ENCODE peak calls at places on chromosomes 13 and 19, in six cellular contexts. Y, F, E, X, I and U are unnamed samples.

GRCh38 chr13:66972659-66973058 is 257.5 kb downstream of the PCDH9 start:
- DNase-seq in Y (peak), F (no peak), E (no peak), X (no peak), I (no peak), U (no peak)

GRCh38 chr19:6109947-6110346 is 353 bp downstream of the RFX2 start:
- DNase-seq in Y (no peak), F (no peak), E (no peak), X (no peak), I (no peak), U (no peak)

GRCh38 chr19:17889609-17890214 is 18.0 kb downstream of the SLC5A5 start:
- DNase-seq in Y (peak), F (no peak), E (peak), X (no peak), I (peak), U (peak)

GRCh38 chr19:1258707-1259205 is 10.4 kb downstream of the MIDN start:
- DNase-seq in Y (no peak), F (no peak), E (no peak), X (no peak), I (no peak), U (no peak)

GRCh38 chr13:42891591-42891990 is 100.5 kb downstream of the EPSTI1 start:
- DNase-seq in Y (no peak), F (no peak), E (no peak), X (no peak), I (no peak), U (no peak)

GRCh38 chr13:51826606-51827005 is 18.4 kb downstream of the TMEM272 start:
- DNase-seq in Y (no peak), F (no peak), E (no peak), X (no peak), I (no peak), U (no peak)

GRCh38 chr13:103694033-103694432 is 627.8 kb upstream of the SLC10A2 start:
- DNase-seq in Y (no peak), F (no peak), E (no peak), X (no peak), I (no peak), U (no peak)

GRCh38 chr13:106464076-106464475 is 71.4 kb downstream of the EFNB2 start:
- DNase-seq in Y (no peak), F (no peak), E (no peak), X (no peak), I (no peak), U (no peak)

GRCh38 chr19:12647490-12648071 is 19.0 kb downstream of the MAN2B1 start:
- DNase-seq in Y (no peak), F (peak), E (peak), X (no peak), I (peak), U (no peak)

GRCh38 chr19:55178781-55179569 is 1.1 kb downstream of the SYT5 start:
- DNase-seq in Y (peak), F (peak), E (peak), X (peak), I (peak), U (peak)

GRCh38 chr19:18771328-18772242 is 19.5 kb downstream of the COMP start:
- DNase-seq in Y (no peak), F (no peak), E (peak), X (no peak), I (no peak), U (peak)

GRCh38 chr19:5046339-5047039 is 77.6 kb downstream of the KDM4B start:
- DNase-seq in Y (peak), F (no peak), E (no peak), X (no peak), I (no peak), U (peak)

GRCh38 chr19:47239610-47240296 is 8.8 kb upstream of the BBC3 start:
- DNase-seq in Y (peak), F (peak), E (no peak), X (no peak), I (peak), U (no peak)

GRCh38 chr13:38341149-38341692 is 8.4 kb upstream of the UFM1 start:
- DNase-seq in Y (no peak), F (no peak), E (peak), X (no peak), I (no peak), U (no peak)
- TF ChIP-seq RFX5 in Y (no peak), F (no peak), E (no peak), X (no peak), I (no peak), U (no peak)

GRCh38 chr19:29665826-29666633 is 769 bp downstream of the PLEKHF1 start:
- DNase-seq in Y (peak), F (peak), E (no peak), X (no peak), I (peak), U (no peak)

GRCh38 chr19:29664753-29665214 is 477 bp upstream of the PLEKHF1 start:
- DNase-seq in Y (no peak), F (no peak), E (no peak), X (no peak), I (no peak), U (no peak)

GRCh38 chr19:29666634-29667389 is 1.6 kb downstream of the PLEKHF1 start:
- DNase-seq in Y (peak), F (no peak), E (no peak), X (no peak), I (peak), U (peak)

GRCh38 chr19:29663861-29664752 is 1.2 kb upstream of the PLEKHF1 start:
- DNase-seq in Y (peak), F (no peak), E (no peak), X (no peak), I (no peak), U (no peak)

DNA sequence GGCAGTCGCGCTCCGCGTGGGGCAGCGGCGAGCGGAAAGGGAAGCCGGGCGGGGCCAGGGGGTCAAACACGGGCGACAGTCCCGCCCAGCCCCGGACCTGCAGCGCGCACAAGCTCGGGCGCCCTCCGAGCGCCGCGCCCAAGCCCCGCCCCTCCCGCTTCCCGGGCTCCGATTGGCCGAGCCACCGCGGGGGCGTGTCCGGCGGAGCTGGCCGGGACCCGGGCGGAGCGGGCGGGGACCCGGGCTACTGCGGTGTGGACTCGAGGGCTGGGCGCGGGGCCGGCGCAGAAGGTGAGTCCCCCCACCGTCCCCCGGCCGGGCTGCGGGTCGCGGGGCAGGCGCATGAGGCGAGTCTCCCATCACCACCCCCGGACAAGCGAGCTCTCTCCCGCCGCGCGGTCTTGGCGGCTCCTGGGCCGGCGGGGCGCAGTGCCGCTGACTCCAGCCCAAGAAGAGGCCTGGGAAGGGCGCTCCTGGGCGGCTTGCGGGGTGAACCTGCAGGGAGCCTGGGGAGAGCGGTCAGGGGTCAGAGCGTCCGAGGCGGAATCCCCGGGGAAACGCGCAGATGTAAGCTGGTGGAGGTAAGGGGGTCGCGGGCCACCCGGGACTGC is at the start of gene PLEKHF1:
- DNase-seq in Y (peak), F (peak), E (peak), X (no peak), I (peak), U (peak)
- H2AFZ ChIP-seq in Y (peak), F (peak), E (peak), X (peak), I (peak), U (peak)

GRCh38 chr19:33519416-33519815 is 2.2 kb downstream of the PEPD start:
- DNase-seq in Y (no peak), F (no peak), E (no peak), X (no peak), I (no peak), U (no peak)

GRCh38 chr19:33518541-33518940 is 3.0 kb downstream of the PEPD start:
- DNase-seq in Y (no peak), F (no peak), E (no peak), X (no peak), I (no peak), U (no peak)

GRCh38 chr19:33521480-33522370 is at the start of gene PEPD:
- DNase-seq in Y (peak), F (peak), E (peak), X (peak), I (peak), U (peak)

GRCh38 chr19:33520844-33521479 is 629 bp downstream of the PEPD start:
- DNase-seq in Y (no peak), F (no peak), E (no peak), X (no peak), I (no peak), U (peak)

DNA sequence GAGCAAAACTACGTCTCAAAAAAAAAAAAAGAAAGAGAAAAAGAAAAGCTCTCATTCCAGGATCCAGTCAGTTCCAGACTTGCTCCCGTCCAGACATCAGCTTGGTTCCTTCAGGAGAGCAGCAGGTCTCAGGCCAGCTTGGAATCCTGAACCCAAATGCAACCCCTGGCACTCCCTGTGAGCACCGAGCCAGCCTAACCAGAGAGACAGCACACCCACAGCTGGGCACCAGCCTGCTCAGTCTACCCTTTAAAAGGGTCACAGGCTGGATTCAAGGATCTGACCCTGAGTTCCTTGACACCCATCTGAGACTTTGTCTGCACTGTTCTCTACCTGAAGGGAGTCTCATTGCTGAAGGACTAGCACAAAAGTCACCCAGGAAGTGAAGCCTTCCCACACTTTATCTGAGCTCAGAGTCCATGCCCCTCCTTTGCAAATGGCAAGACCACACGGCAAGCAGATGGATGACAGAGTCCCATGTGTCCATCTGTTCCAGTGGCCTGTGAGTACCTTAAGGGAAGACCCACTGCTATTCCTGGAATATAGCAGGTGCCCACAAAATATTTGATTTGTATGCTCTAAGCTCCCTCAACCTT is 1.4 kb downstream of the PEPD start:
- DNase-seq in Y (no peak), F (no peak), E (no peak), X (no peak), I (no peak), U (peak)
- TF ChIP-seq RFX5 in Y (no peak), F (no peak), E (no peak), X (no peak), I (no peak), U (no peak)

GRCh38 chr13:95404141-95404882 is 103.1 kb upstream of the ABCC4 start:
- DNase-seq in Y (peak), F (peak), E (peak), X (peak), I (peak), U (peak)
- H2AFZ ChIP-seq in Y (peak), F (no peak), E (peak), X (peak), I (peak), U (no peak)

DNA sequence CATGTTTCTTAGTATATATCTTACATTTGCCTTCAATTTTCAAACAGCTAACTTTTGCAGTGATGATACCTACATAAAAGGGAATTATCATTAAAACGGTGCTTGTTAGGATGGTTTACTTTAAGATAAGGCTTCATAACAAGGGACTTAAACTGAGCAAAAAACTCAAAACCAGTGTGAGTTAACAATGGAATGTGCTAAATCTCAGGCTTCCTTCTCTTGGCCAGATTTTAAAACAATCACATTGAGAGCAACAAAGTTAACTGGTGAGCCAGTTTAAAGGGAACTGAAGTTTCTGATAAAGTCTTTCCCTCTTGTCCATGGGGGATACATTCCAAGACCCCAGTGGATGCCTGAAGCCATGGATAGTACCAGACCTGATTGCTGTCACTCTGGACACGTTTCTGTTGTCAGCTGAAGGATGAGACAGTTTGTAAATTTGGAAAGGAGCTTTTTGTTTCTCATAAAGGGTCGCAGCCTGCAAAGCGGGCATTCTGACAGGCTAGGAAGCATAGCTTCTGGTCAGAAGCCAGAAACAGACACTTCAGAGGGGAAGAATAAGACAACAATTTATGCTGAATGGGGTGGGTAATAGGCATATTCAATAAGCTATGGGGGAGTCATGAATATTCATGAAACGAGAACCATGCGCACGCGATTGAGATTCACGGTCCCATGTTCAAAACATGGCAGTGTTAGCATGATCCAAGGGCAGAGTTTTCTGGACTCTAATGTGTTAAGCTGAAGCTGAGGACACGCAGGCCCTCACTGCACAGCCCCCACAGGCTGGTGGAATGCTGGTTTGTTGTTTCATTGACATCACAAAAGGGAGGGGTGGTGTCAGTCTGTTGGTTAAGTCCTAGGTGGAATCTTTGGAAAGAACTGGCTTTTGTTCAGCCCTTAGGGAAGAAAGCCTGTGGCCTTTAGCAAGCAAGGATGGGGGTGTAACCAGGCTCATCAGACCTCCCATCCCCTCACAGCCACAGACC is 150.6 kb upstream of the RNF113B start:
- DNase-seq in Y (peak), F (no peak), E (no peak), X (no peak), I (no peak), U (peak)
- TF ChIP-seq RFX5 in Y (no peak), F (no peak), E (no peak), X (no peak), I (no peak), U (no peak)

DNA sequence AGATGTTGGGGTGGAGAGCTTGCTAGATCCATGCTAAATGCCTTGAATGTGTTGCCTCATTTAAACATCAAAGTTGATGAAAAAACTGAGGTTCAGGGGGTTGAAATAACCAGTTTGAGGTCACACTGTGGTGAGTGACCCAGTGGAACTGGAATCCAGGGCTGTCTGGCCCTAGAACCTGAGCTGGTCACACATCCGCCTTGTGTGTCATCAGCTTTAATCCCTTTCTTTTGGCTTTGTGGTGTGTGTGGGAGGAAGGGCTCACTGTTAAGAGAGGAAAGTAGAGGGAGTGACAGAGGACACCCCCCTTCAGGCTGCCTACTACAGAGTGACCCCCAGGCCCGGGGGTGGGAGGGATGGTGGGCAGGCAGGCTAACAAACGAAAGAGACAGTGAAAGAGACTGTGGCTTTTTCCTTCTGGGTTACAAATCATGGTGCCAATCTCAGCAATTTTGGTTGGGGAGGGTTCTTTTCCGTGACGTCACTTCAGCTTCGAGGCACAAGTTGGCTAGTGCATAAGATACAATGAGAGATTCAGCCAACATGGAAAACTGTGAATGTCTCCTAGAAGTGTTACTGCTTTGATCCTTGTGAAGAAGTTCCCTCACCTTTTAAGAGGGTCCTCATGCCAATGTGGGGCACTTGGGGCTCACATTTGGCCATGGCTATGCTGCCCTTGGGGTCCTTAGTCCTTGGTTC is 164.9 kb downstream of the DLEU7 start:
- DNase-seq in Y (peak), F (no peak), E (no peak), X (no peak), I (no peak), U (no peak)
- H2AFZ ChIP-seq in Y (no peak), F (peak), E (no peak), X (no peak), I (no peak), U (no peak)

GRCh38 chr13:108827637-108828036 is 198.2 kb downstream of the MYO16 start:
- DNase-seq in Y (no peak), F (peak), E (no peak), X (no peak), I (no peak), U (no peak)

GRCh38 chr13:108834193-108834592 is 204.8 kb downstream of the MYO16 start:
- DNase-seq in Y (peak), F (no peak), E (no peak), X (no peak), I (no peak), U (no peak)

GRCh38 chr13:108830916-108831315 is 201.5 kb downstream of the MYO16 start:
- DNase-seq in Y (no peak), F (no peak), E (no peak), X (no peak), I (no peak), U (no peak)

DNA sequence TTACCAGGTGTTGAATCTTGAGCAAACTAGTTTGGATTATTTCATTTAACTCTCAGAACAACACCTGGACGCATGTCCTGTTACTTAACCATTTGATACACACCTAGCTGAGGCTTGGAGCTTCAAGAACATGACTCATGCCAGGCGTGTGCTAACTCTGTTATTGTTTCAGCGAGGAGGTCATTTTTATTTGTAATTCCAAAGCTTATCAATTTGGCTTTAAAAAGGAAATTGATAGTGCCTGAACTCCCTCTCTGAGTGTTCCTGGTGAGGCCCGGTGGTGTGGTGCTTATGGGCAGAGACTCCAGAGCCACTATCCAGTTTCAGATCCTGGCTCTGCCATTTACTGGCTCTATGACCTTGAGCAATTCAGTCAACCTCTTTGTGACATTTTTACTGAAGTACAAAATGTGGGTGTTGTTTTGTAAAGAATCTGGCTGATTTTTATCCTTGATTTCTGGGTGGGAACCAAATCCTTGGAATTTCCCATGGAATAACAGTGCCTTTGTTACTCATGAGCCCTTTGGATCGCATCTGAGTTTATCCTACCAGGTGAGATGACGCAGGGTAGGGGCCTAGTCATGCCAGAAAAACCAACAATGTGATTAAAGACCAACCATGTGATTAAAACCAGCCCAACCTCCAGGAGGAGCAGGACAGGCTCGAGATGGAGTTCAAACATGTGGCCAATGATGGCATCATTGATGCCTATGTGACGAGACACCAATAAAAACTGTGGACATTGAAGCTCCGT is 198.8 kb downstream of the MYO16 start:
- DNase-seq in Y (no peak), F (no peak), E (no peak), X (no peak), I (no peak), U (no peak)
- TF ChIP-seq RFX5 in Y (no peak), F (no peak), E (no peak), X (no peak), I (no peak), U (no peak)

GRCh38 chr19:13833330-13834265 is 38.4 kb downstream of the ZSWIM4 start:
- DNase-seq in Y (peak), F (peak), E (peak), X (no peak), I (peak), U (peak)
- H2AFZ ChIP-seq in Y (peak), F (no peak), E (peak), X (peak), I (no peak), U (no peak)

DNA sequence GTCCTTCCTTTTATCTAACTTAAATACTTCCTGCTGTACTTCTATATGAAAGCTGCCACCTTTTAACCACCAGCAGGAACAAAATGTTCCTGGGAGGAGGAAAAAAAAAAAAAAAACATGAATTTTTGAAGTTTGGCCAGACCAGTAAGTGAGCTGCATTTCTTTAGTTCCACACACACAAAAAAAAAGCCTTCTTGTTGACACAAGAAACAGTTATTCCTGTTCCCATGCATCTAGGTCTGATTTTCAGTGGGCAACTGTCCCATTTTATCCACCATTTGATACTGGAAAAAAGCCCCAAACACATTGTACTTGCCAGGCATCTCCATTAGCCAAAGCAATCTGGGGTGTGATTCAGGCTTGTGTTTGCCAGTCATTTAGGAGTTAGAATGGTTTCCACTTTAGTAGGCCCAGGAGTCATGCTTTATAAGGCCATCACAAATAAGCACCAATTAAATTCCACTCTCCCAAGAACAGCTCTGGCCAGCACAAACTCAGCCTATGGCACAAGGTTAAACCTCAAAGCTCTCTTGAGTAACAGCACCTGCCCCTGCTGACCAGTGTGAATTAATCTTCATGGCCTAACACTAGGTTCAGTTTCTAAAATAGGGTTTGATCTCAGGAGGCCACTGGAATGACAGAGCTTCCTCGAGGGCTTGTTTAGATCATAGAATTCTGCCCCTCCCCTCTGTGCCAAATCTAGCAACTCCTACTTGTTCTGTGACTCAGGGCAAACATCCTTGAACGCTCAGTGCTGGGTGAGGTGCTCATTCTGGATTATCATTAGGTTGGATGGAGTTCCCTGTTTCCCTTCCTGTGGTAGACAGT is 67.1 kb downstream of the NUFIP1 start:
- DNase-seq in Y (peak), F (no peak), E (no peak), X (no peak), I (no peak), U (peak)
- TF ChIP-seq RFX5 in Y (no peak), F (no peak), E (no peak), X (no peak), I (no peak), U (no peak)